ENCODE peak calls at places on chromosome 2, in four cellular contexts. H, C, U and T are unnamed samples.

GRCh38 chr2:233242231-233242917 is 9.1 kb upstream of the ATG16L1 start:
- ATAC-seq in C (peak), H (no peak), U (peak), T (peak)

GRCh38 chr2:209719034-209719433 is 52.6 kb upstream of the UNC80 start:
- ATAC-seq in H (no peak), C (no peak), U (no peak), T (no peak)

GRCh38 chr2:203732072-203732952 is 25.9 kb downstream of the CD28 start:
- ATAC-seq in H (no peak), U (no peak), C (peak), T (no peak)

GRCh38 chr2:167509585-167509984 is 621.3 kb downstream of the XIRP2 start:
- ATAC-seq in H (no peak), U (no peak), C (no peak), T (no peak)

GRCh38 chr2:64679673-64680425 is 26.1 kb upstream of the SERTAD2 start:
- ATAC-seq in C (no peak), H (no peak), U (no peak), T (no peak)

GRCh38 chr2:113252047-113252582 is 26.6 kb downstream of the PAX8 start:
- ATAC-seq in H (no peak), C (no peak), U (no peak), T (no peak)

GRCh38 chr2:129901754-129902415 is 77.6 kb upstream of the RAB6C start:
- ATAC-seq in H (no peak), C (no peak), U (no peak), T (peak)

GRCh38 chr2:3725458-3726250 is 22.3 kb downstream of the DCDC2C start:
- ATAC-seq in C (no peak), H (no peak), U (no peak), T (peak)

GRCh38 chr2:36584148-36584794 is 13.7 kb downstream of the FEZ2 start:
- ATAC-seq in U (no peak), C (no peak), H (no peak), T (no peak)